ENCODE peak calls at places on chromosome 4, in seven cellular contexts. K is stromal cell of bone marrow, E is germinal center, U is astrocyte, C is testis, R is ovary, Y is NCI-H1694 treated with DMSO at 0.1 percent for 48 hours. H is an unnamed sample.

GRCh38 chr4:86934147-86934771 is 552 bp upstream of the AFF1 start:
- DNase-seq in K (no peak), E (no peak), U (no peak), C (peak), R (no peak), Y (no peak), H (peak)

GRCh38 chr4:156378053-156378665 is 424.5 kb upstream of the CTSO start:
- DNase-seq in K (peak), E (no peak), U (peak), C (peak), R (peak), Y (peak), H (no peak)

GRCh38 chr4:119627267-119628190 is 1.1 kb downstream of the PDE5A start:
- DNase-seq in K (peak), E (peak), U (peak), C (peak), R (peak), Y (no peak), H (peak)

GRCh38 chr4:80035336-80035735 is 37.7 kb downstream of the ANTXR2 start:
- DNase-seq in K (no peak), E (no peak), U (no peak), C (no peak), R (no peak), Y (no peak), H (peak)

GRCh38 chr4:83191026-83191425 is 76.5 kb upstream of the PLAC8 start:
- DNase-seq in K (no peak), E (no peak), U (peak), C (no peak), R (no peak), Y (no peak), H (no peak)

GRCh38 chr4:12118651-12119213 is 690.0 kb upstream of the HS3ST1 start:
- DNase-seq in K (peak), E (no peak), U (no peak), C (no peak), R (no peak), Y (no peak), H (no peak)

GRCh38 chr4:53147711-53148110 is 218.2 kb downstream of the SCFD2 start:
- DNase-seq in K (no peak), E (no peak), U (no peak), C (no peak), R (no peak), Y (no peak), H (no peak)

GRCh38 chr4:150251752-150252190 is 173.5 kb downstream of the DCLK2 start:
- DNase-seq in K (no peak), E (no peak), U (no peak), C (no peak), R (no peak), Y (no peak), H (no peak)

GRCh38 chr4:2790583-2791517 is 2.0 kb upstream of the SH3BP2 start:
- DNase-seq in K (no peak), E (no peak), U (no peak), C (no peak), R (no peak), Y (no peak), H (no peak)

GRCh38 chr4:158535130-158535614 is 13.5 kb downstream of the RXFP1 start:
- DNase-seq in K (peak), E (no peak), U (peak), C (no peak), R (no peak), Y (no peak), H (no peak)

GRCh38 chr4:137768881-137769280 is 236.6 kb upstream of the PCDH18 start:
- DNase-seq in K (no peak), E (no peak), U (no peak), C (no peak), R (no peak), Y (no peak), H (no peak)

GRCh38 chr4:27003602-27004238 is 143.1 kb downstream of the STIM2 start:
- DNase-seq in K (no peak), E (no peak), U (peak), C (no peak), R (no peak), Y (no peak), H (no peak)

GRCh38 chr4:31647776-31648175 is 927.6 kb downstream of the PCDH7 start:
- DNase-seq in K (no peak), E (no peak), U (no peak), C (no peak), R (no peak), Y (no peak), H (no peak)

GRCh38 chr4:61533140-61533539 is 333.0 kb downstream of the ADGRL3 start:
- DNase-seq in K (no peak), E (no peak), U (peak), C (no peak), R (no peak), Y (no peak), H (no peak)

GRCh38 chr4:128979934-128980333 is 113.4 kb downstream of the SCLT1 start:
- DNase-seq in K (peak), E (no peak), U (peak), C (no peak), R (no peak), Y (peak), H (no peak)

GRCh38 chr4:123941306-123941705 is 544.7 kb downstream of the SPRY1 start:
- DNase-seq in K (no peak), E (no peak), U (peak), C (no peak), R (no peak), Y (no peak), H (no peak)

GRCh38 chr4:141642711-141643110 is 6.3 kb downstream of the IL15 start:
- DNase-seq in K (no peak), E (no peak), U (no peak), C (no peak), R (no peak), Y (no peak), H (no peak)

GRCh38 chr4:59200992-59201391 is 1999.1 kb upstream of the ADGRL3 start:
- DNase-seq in K (no peak), E (no peak), U (no peak), C (no peak), R (no peak), Y (no peak), H (no peak)

GRCh38 chr4:183220246-183220645 is 99.8 kb downstream of the CLDN22 start:
- DNase-seq in K (no peak), E (no peak), U (no peak), C (no peak), R (no peak), Y (no peak), H (no peak)

GRCh38 chr4:7041851-7042696 is 1.1 kb upstream of the TADA2B start:
- DNase-seq in K (peak), E (peak), U (peak), C (peak), R (no peak), Y (no peak), H (peak)

GRCh38 chr4:38563703-38564490 is 100.1 kb upstream of the KLF3 start:
- DNase-seq in K (no peak), E (no peak), U (peak), C (no peak), R (no peak), Y (peak), H (no peak)

GRCh38 chr4:109739547-109739946 is 9.7 kb upstream of the PLA2G12A start:
- DNase-seq in K (no peak), E (no peak), U (no peak), C (no peak), R (no peak), Y (no peak), H (no peak)

GRCh38 chr4:16443504-16444088 is 217.3 kb upstream of the TAPT1 start:
- DNase-seq in K (peak), E (peak), U (peak), C (peak), R (no peak), Y (peak), H (no peak)

GRCh38 chr4:7200801-7201200 is 8.5 kb downstream of the SORCS2 start:
- DNase-seq in K (no peak), E (no peak), U (no peak), C (no peak), R (no peak), Y (no peak), H (no peak)

GRCh38 chr4:148344382-148344781 is 97.8 kb downstream of the NR3C2 start:
- DNase-seq in K (no peak), E (no peak), U (no peak), C (no peak), R (no peak), Y (no peak), H (no peak)

GRCh38 chr4:144906181-144906895 is 191.7 kb downstream of the ANAPC10 start:
- DNase-seq in K (peak), E (no peak), U (peak), C (peak), R (no peak), Y (no peak), H (no peak)

GRCh38 chr4:153934689-153935017 is 145.8 kb upstream of the SFRP2 start:
- DNase-seq in K (no peak), E (no peak), U (no peak), C (no peak), R (no peak), Y (no peak), H (no peak)

GRCh38 chr4:184911310-184911709 is 85.5 kb upstream of the ACSL1 start:
- DNase-seq in K (peak), E (no peak), U (peak), C (no peak), R (no peak), Y (peak), H (no peak)

GRCh38 chr4:157978680-157979361 is 194.0 kb downstream of the GASK1B start:
- DNase-seq in K (peak), E (peak), U (peak), C (peak), R (peak), Y (peak), H (peak)

GRCh38 chr4:187251896-187252295 is 528.2 kb upstream of the FAT1 start:
- DNase-seq in K (no peak), E (no peak), U (peak), C (no peak), R (no peak), Y (no peak), H (no peak)

GRCh38 chr4:86034616-86035015 is 325.2 kb downstream of the MAPK10 start:
- DNase-seq in K (no peak), E (no peak), U (peak), C (no peak), R (no peak), Y (no peak), H (no peak)

GRCh38 chr4:95729596-95729995 is 110.3 kb upstream of the PDHA2 start:
- DNase-seq in K (no peak), E (no peak), U (no peak), C (no peak), R (no peak), Y (no peak), H (no peak)

GRCh38 chr4:102869569-102870227 is 906 bp downstream of the CISD2 start:
- DNase-seq in K (no peak), E (no peak), U (no peak), C (no peak), R (no peak), Y (no peak), H (no peak)

GRCh38 chr4:114811564-114812360 is 213.2 kb downstream of the UGT8 start:
- DNase-seq in K (no peak), E (no peak), U (no peak), C (no peak), R (no peak), Y (no peak), H (no peak)

GRCh38 chr4:169160825-169161224 is 109.9 kb downstream of the SH3RF1 start:
- DNase-seq in K (peak), E (no peak), U (peak), C (peak), R (no peak), Y (no peak), H (no peak)

GRCh38 chr4:122252584-122252983 is 100.5 kb downstream of the BLTP1 start:
- DNase-seq in K (no peak), E (no peak), U (no peak), C (no peak), R (no peak), Y (no peak), H (no peak)

GRCh38 chr4:175125410-175126068 is 207.4 kb downstream of the ADAM29 start:
- DNase-seq in K (no peak), E (no peak), U (no peak), C (no peak), R (no peak), Y (no peak), H (no peak)

GRCh38 chr4:137156807-137157206 is 375.5 kb downstream of the PCDH18 start:
- DNase-seq in K (no peak), E (no peak), U (no peak), C (no peak), R (no peak), Y (no peak), H (no peak)